ENCODE peak calls at places on chromosomes 13 and 19, in six cellular contexts. E is ovary; G is uterus; N is OCI-LY7; O is A549; U is CD4-positive, CD25-positive, alpha-beta regulatory T cell. P is an unnamed sample. For H3K4me1 and H3K9me3, the result is how much of the 10 kb centered on the place peaks cover.

GRCh38 chr13:102484329-102484728 is 82.5 kb upstream of the FGF14 start:
- DNase-seq in O (no peak), U (no peak), N (no peak), E (no peak), G (no peak), P (no peak)

GRCh38 chr19:38815059-38816001 is 2.6 kb upstream of the LGALS4 start:
- DNase-seq in N (no peak), O (no peak), U (no peak), G (no peak), E (no peak), P (no peak)

GRCh38 chr19:28466107-28467045 is 746.6 kb downstream of the UQCRFS1 start:
- DNase-seq in E (peak), N (peak), U (peak), O (peak), G (no peak), P (peak)

GRCh38 chr13:38944219-38944618 is 46.4 kb downstream of the STOML3 start:
- DNase-seq in G (no peak), O (no peak), E (no peak), U (no peak), N (no peak), P (no peak)

GRCh38 chr13:75635621-75636338 is at the start of gene LMO7:
- DNase-seq in N (peak), O (peak), U (no peak), E (peak), G (no peak), P (peak)

GRCh38 chr19:55353803-55354697 is 469 bp downstream of the COX6B2 start:
- DNase-seq in G (peak), E (peak), N (peak), U (peak), O (peak), P (no peak)

GRCh38 chr19:4183967-4184717 is 1.7 kb downstream of the ANKRD24 start:
- DNase-seq in U (no peak), E (no peak), N (no peak), O (no peak), G (no peak), P (no peak)

GRCh38 chr19:30083701-30084156 is 141.7 kb downstream of the URI1 start:
- DNase-seq in G (no peak), O (no peak), E (no peak), U (no peak), N (no peak), P (no peak)

GRCh38 chr13:49292742-49293498 is 45.2 kb downstream of the CDADC1 start:
- DNase-seq in O (no peak), G (no peak), E (peak), N (no peak), U (no peak), P (peak)

GRCh38 chr19:8324186-8325050 is 3.1 kb downstream of the RPS28 start:
- DNase-seq in N (peak), U (no peak), G (no peak), O (no peak), E (no peak), P (peak)

GRCh38 chr19:33290956-33291622 is 11.2 kb downstream of the CEBPA start:
- DNase-seq in N (no peak), E (no peak), G (no peak), U (no peak), O (peak), P (no peak)
- H3K4me1 ChIP-seq in N (under half), E (under half), G (under half), U (under half), O (under half), P (under half)

GRCh38 chr19:57583104-57583520 is 833 bp upstream of the ZIK1 start:
- DNase-seq in U (no peak), N (no peak), G (no peak), E (no peak), O (no peak), P (no peak)

GRCh38 chr19:57583521-57584416 is at the start of gene ZIK1:
- DNase-seq in N (no peak), O (no peak), U (peak), G (peak), E (peak), P (peak)

GRCh38 chr19:57587529-57587928 is 3.6 kb downstream of the ZIK1 start:
- DNase-seq in U (no peak), O (no peak), N (no peak), E (no peak), G (no peak), P (no peak)
- H3K9me3 ChIP-seq in U (half or more), O (half or more), N (under half), E (under half), G (half or more), P (half or more)

GRCh38 chr13:50484472-50485113 is 358.9 kb downstream of the DLEU7 start:
- DNase-seq in U (no peak), O (no peak), N (no peak), G (no peak), E (no peak), P (no peak)
- H3K4me1 ChIP-seq in U (under half), O (under half), N (under half), G (under half), E (under half), P (under half)

GRCh38 chr13:84563611-84564010 is 681.3 kb upstream of the SLITRK1 start:
- DNase-seq in N (no peak), E (no peak), G (no peak), O (no peak), U (no peak), P (no peak)
- H3K9me3 ChIP-seq in N (under half), E (under half), G (under half), O (under half), U (under half), P (under half)

GRCh38 chr19:45462174-45462573 is 5.6 kb upstream of the FOSB start:
- DNase-seq in N (no peak), U (no peak), G (no peak), E (no peak), O (no peak), P (no peak)

GRCh38 chr19:45460807-45461347 is 6.9 kb upstream of the FOSB start:
- DNase-seq in O (no peak), U (no peak), E (no peak), G (no peak), N (peak), P (no peak)

GRCh38 chr19:45455707-45456499 is 11.9 kb upstream of the FOSB start:
- DNase-seq in O (peak), U (no peak), N (no peak), G (peak), E (peak), P (no peak)

GRCh38 chr19:45456500-45456815 is 11.3 kb upstream of the FOSB start:
- DNase-seq in G (no peak), E (no peak), U (no peak), N (no peak), O (no peak), P (no peak)

GRCh38 chr19:45457776-45458175 is 10.0 kb upstream of the FOSB start:
- DNase-seq in O (no peak), N (no peak), G (no peak), E (no peak), U (no peak), P (no peak)
- H3K4me1 ChIP-seq in O (under half), N (half or more), G (under half), E (under half), U (under half), P (under half)

GRCh38 chr13:19055611-19056010 is 126.0 kb downstream of the TUBA3C start:
- DNase-seq in E (no peak), G (no peak), O (no peak), N (no peak), U (no peak), P (no peak)
- H3K9me3 ChIP-seq in E (under half), G (under half), O (under half), N (under half), U (under half), P (under half)

DNA sequence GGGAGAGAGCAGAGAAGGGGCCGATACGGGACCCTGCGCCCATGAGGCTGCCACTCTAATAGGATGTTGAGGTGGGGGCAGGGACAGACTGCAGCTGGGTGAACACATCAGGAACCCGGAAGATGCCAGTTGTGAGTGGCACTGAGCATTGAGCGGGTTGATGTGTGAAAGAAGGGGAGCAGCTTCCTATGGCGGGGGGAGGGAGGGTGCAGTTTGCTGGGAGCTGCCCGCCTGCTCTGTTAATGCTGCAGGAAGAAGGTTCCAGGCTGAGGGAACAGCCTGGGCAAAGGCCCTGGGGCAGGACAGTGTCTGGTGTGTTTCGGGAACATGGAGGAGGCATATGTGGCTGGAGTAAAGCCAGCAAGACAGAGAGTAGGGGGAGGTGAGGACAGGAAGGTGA is 29.8 kb downstream of the DNM2 start:
- DNase-seq in N (no peak), U (peak), G (no peak), O (no peak), E (no peak), P (no peak)
- H3K4me1 ChIP-seq in N (under half), U (under half), G (under half), O (half or more), E (under half), P (under half)

GRCh38 chr19:21921691-21922180 is 85.8 kb upstream of the ZNF43 start:
- DNase-seq in U (no peak), O (no peak), G (no peak), N (no peak), E (no peak), P (no peak)

DNA sequence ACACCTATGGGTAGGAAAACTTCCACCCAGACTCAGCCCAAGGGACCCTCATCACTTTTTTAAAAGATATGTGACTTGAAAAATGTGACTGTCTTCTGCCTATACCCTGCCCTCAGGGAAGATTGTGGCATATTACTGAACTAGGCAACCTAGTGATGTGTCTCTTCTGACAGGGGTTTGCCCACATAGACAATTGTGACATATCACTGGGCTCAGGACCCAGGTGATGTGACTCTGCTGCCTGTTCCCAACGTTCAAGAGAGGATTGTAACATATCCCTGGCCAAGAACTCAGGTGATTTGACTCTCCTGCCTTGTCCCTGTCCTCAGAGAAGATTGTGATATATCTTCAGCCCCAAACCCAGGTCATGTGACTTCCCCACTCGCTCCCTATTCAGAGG is 86.3 kb upstream of the ZNF43 start:
- DNase-seq in O (no peak), G (no peak), N (no peak), U (no peak), E (no peak), P (no peak)
- H3K9me3 ChIP-seq in O (under half), G (under half), N (under half), U (under half), E (under half), P (under half)

GRCh38 chr13:46617382-46617781 is 64.4 kb downstream of the LRCH1 start:
- DNase-seq in O (no peak), E (no peak), U (no peak), G (peak), N (no peak), P (no peak)
- H3K4me1 ChIP-seq in O (half or more), E (under half), U (under half), G (under half), N (half or more), P (under half)

DNA sequence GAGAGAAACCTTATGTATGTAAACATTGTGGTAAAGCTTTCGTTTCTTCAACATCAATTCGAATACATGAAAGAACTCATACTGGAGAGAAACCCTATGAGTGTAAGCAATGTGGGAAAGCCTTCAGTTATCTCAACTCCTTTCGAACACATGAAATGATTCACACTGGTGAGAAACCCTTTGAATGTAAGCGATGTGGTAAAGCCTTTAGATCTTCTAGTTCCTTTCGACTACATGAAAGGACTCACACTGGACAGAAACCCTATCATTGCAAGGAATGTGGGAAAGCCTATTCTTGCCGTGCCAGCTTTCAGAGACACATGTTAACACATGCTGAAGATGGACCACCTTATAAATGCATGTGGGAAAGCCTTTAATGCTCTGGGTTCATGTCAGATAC is 24.7 kb downstream of the ZNF136 start:
- DNase-seq in U (peak), O (no peak), G (no peak), N (no peak), E (no peak), P (no peak)
- H3K9me3 ChIP-seq in U (half or more), O (half or more), G (half or more), N (half or more), E (under half), P (under half)